ENCODE peak calls at places on chromosomes 5 and 9, in four cellular contexts. X is T-helper 17 cell; C is activated CD4-positive, alpha-beta T cell treated with anti-CD3 and anti-CD28 coated beads for 1 hour; O is Peyer's patch. B is an unnamed sample.
A peak's percentile ranks its signal among the peaks of the same experiment; 100 is the strongest.

GRCh38 chr5:125685771-125686170 is 737.4 kb upstream of the GRAMD2B start:
- DNase-seq in C (no peak), X (no peak), O (no peak), B (no peak)

GRCh38 chr5:14417792-14418765 is 163.5 kb upstream of the OTULINL start:
- DNase-seq in O (no peak), C (no peak), X (no peak), B (no peak)

GRCh38 chr9:123316053-123316718 is 39.8 kb upstream of the CRB2 start:
- DNase-seq in C (no peak), O (peak; percentile 41), X (no peak), B (no peak)

GRCh38 chr9:4020038-4020746 is 279.7 kb downstream of the GLIS3 start:
- DNase-seq in O (no peak), C (no peak), X (no peak), B (no peak)

GRCh38 chr5:54309751-54310432 is 481 bp downstream of the ARL15 start:
- DNase-seq in O (peak; percentile 49), C (peak; percentile 10), X (peak; percentile 9), B (peak; percentile 88)

GRCh38 chr9:77616191-77616590 is 31.9 kb downstream of the GNA14 start:
- DNase-seq in X (no peak), C (no peak), O (no peak), B (no peak)

GRCh38 chr5:14663734-14664269 is 716 bp upstream of the OTULIN start:
- DNase-seq in C (no peak), O (peak; percentile 30), X (no peak), B (no peak)

GRCh38 chr5:1004598-1005361 is 3.8 kb upstream of the NKD2 start:
- DNase-seq in O (peak; percentile 28), C (peak; percentile 25), X (peak; percentile 46), B (peak; percentile 88)

GRCh38 chr9:82466616-82467251 is 478.2 kb downstream of the SPATA31D1 start:
- DNase-seq in X (no peak), C (no peak), O (no peak), B (no peak)

GRCh38 chr5:57586649-57587048 is 104.0 kb upstream of the ACTBL2 start:
- DNase-seq in X (no peak), O (no peak), C (no peak), B (no peak)

GRCh38 chr9:79581388-79581787 is 9.6 kb downstream of the TLE4 start:
- DNase-seq in X (no peak), O (no peak), C (no peak), B (no peak)

GRCh38 chr9:87541663-87542062 is 44.0 kb downstream of the DAPK1 start:
- DNase-seq in O (no peak), C (no peak), X (no peak), B (no peak)

GRCh38 chr5:27020965-27021364 is 17.4 kb downstream of the CDH9 start:
- DNase-seq in X (no peak), O (no peak), C (no peak), B (no peak)

GRCh38 chr9:110655723-110656641 is 12.6 kb upstream of the MUSK start:
- DNase-seq in O (no peak), C (no peak), X (no peak), B (no peak)

GRCh38 chr5:7078901-7079300 is 317.0 kb upstream of the ADCY2 start:
- DNase-seq in C (no peak), O (no peak), X (no peak), B (no peak)

GRCh38 chr5:34499001-34499734 is 157.0 kb upstream of the RAI14 start:
- DNase-seq in O (no peak), C (no peak), X (no peak), B (no peak)

GRCh38 chr9:121122450-121123032 is 47.8 kb downstream of the CNTRL start:
- DNase-seq in C (no peak), X (no peak), O (no peak), B (no peak)

GRCh38 chr9:121807918-121808278 is 156.5 kb downstream of the DAB2IP start:
- DNase-seq in O (no peak), X (no peak), C (no peak), B (no peak)

GRCh38 chr9:15735083-15735974 is 182.5 kb downstream of the CCDC171 start:
- DNase-seq in O (no peak), X (no peak), C (no peak), B (no peak)

GRCh38 chr5:30505014-30505886 is 688.2 kb upstream of the CDH6 start:
- DNase-seq in O (no peak), X (no peak), C (no peak), B (no peak)

GRCh38 chr5:61638476-61638875 is 306.4 kb downstream of the ZSWIM6 start:
- DNase-seq in O (no peak), X (no peak), C (no peak), B (no peak)

GRCh38 chr9:99231708-99232107 is 9.6 kb downstream of the SEC61B start:
- DNase-seq in X (no peak), O (peak; percentile 34), C (no peak), B (no peak)

GRCh38 chr5:1633605-1634336 is 110.0 kb upstream of the LPCAT1 start:
- DNase-seq in X (peak; percentile 26), O (peak; percentile 83), C (peak; percentile 47), B (peak; percentile 83)

GRCh38 chr5:110726249-110727024 is at the start of gene TMEM232:
- DNase-seq in O (peak; percentile 66), C (peak; percentile 64), X (peak; percentile 57), B (peak; percentile 74)